ENCODE peak calls at places on chromosome 13, in four cellular contexts. U is left cardiac atrium, O is anterior cingulate cortex, I is nucleus accumbens. D is an unnamed sample.

GRCh38 chr13:68099616-68100015 is 869.5 kb upstream of the PCDH9 start:
- DNase-seq in U (no peak), O (no peak), I (no peak), D (no peak)

GRCh38 chr13:26213982-26214381 is 8.1 kb downstream of the RNF6 start:
- DNase-seq in I (no peak), O (no peak), U (no peak), D (no peak)

GRCh38 chr13:100244431-100244830 is 155.5 kb downstream of the PCCA start:
- DNase-seq in U (no peak), O (no peak), I (no peak), D (no peak)

GRCh38 chr13:97495678-97496077 is 61.7 kb downstream of the RAP2A start:
- DNase-seq in U (no peak), O (no peak), I (no peak), D (no peak)

GRCh38 chr13:36750461-36750860 is 68.6 kb upstream of the RFXAP start:
- DNase-seq in U (no peak), I (no peak), O (no peak), D (no peak)

GRCh38 chr13:98187155-98187726 is 10.2 kb upstream of the RNF113B start:
- DNase-seq in U (no peak), O (no peak), I (no peak), D (no peak)

GRCh38 chr13:95677564-95678386 is 836 bp downstream of the DNAJC3 start:
- DNase-seq in O (no peak), U (no peak), I (no peak), D (peak; percentile 24)

GRCh38 chr13:83350569-83350968 is 531.7 kb downstream of the SLITRK1 start:
- DNase-seq in O (no peak), I (no peak), U (no peak), D (no peak)

GRCh38 chr13:98447881-98448641 is 128.8 kb downstream of the STK24 start:
- DNase-seq in I (peak; percentile 40), O (no peak), U (peak; percentile 64), D (peak; percentile 69)

GRCh38 chr13:50543767-50544166 is 299.7 kb downstream of the DLEU7 start:
- DNase-seq in U (peak; percentile 25), I (no peak), O (no peak), D (no peak)

GRCh38 chr13:99959538-99960230 is 11.9 kb downstream of the ZIC5 start:
- DNase-seq in U (no peak), I (no peak), O (no peak), D (no peak)

GRCh38 chr13:105343134-105343806 is 1192.2 kb downstream of the EFNB2 start:
- DNase-seq in I (no peak), U (no peak), O (no peak), D (no peak)

GRCh38 chr13:90867336-90867683 is 480.2 kb upstream of the MIR17HG start:
- DNase-seq in O (no peak), U (peak; percentile 62), I (peak; percentile 1), D (peak; percentile 24)

GRCh38 chr13:111534646-111535461 is 214.4 kb downstream of the TEX29 start:
- DNase-seq in O (no peak), U (no peak), I (no peak), D (no peak)